ENCODE peak calls at places on chromosomes 13 and 19, in five cellular contexts. T is GM12878, W is HepG2, U is HCT116, Y is K562. V is an unnamed sample.

GRCh38 chr19:29523568-29523967 is 2.2 kb upstream of the VSTM2B start:
- DNase-seq in T (no peak), W (no peak), U (no peak), Y (no peak), V (no peak)

GRCh38 chr13:111279253-111279652 is 41.2 kb upstream of the TEX29 start:
- DNase-seq in T (no peak), W (no peak), U (no peak), Y (no peak), V (no peak)

GRCh38 chr19:10228925-10229324 is 2.2 kb downstream of the S1PR2 start:
- DNase-seq in T (no peak), W (peak), U (no peak), Y (peak), V (peak)

GRCh38 chr13:59399513-59399912 is 764.2 kb downstream of the DIAPH3 start:
- DNase-seq in T (no peak), W (no peak), U (no peak), Y (no peak), V (no peak)

GRCh38 chr19:9046694-9047093 is 36.5 kb upstream of the MUC16 start:
- DNase-seq in T (no peak), W (no peak), U (no peak), Y (no peak), V (no peak)

GRCh38 chr13:82947121-82948077 is 934.9 kb downstream of the SLITRK1 start:
- DNase-seq in T (no peak), W (no peak), U (no peak), Y (no peak), V (no peak)

GRCh38 chr19:14480695-14481069 is 5.5 kb upstream of the PTGER1 start:
- DNase-seq in T (no peak), W (no peak), U (no peak), Y (no peak), V (peak)

GRCh38 chr13:111518161-111518791 is 197.8 kb downstream of the TEX29 start:
- DNase-seq in T (no peak), W (no peak), U (no peak), Y (peak), V (no peak)

GRCh38 chr19:16073988-16074387 is 2.3 kb upstream of the TPM4 start:
- DNase-seq in T (no peak), W (no peak), U (no peak), Y (no peak), V (no peak)

GRCh38 chr13:19862511-19863313 is 737 bp downstream of the ZMYM5 start:
- DNase-seq in T (no peak), W (no peak), U (no peak), Y (peak), V (no peak)

GRCh38 chr13:76632388-76633044 is 253.7 kb downstream of the KCTD12 start:
- DNase-seq in T (no peak), W (no peak), U (no peak), Y (no peak), V (no peak)

GRCh38 chr13:45773944-45774343 is 71.8 kb downstream of the CBY2 start:
- DNase-seq in T (no peak), W (no peak), U (no peak), Y (no peak), V (no peak)

GRCh38 chr13:71290963-71291937 is 575.8 kb downstream of the DACH1 start:
- DNase-seq in T (peak), W (peak), U (no peak), Y (no peak), V (no peak)

GRCh38 chr13:81927347-81927746 is 1586.4 kb upstream of the SPRY2 start:
- DNase-seq in T (no peak), W (peak), U (no peak), Y (no peak), V (no peak)

GRCh38 chr13:52599853-52600603 is 42.2 kb upstream of the HNRNPA1L2 start:
- DNase-seq in T (no peak), W (no peak), U (no peak), Y (no peak), V (peak)

GRCh38 chr19:35073941-35074340 is 32.4 kb downstream of the HPN start:
- DNase-seq in T (no peak), W (no peak), U (no peak), Y (no peak), V (no peak)

GRCh38 chr19:27780367-27781065 is 1432.4 kb downstream of the UQCRFS1 start:
- DNase-seq in T (no peak), W (no peak), U (no peak), Y (no peak), V (no peak)

GRCh38 chr13:38775085-38775484 is 88.2 kb downstream of the FREM2 start:
- DNase-seq in T (no peak), W (no peak), U (no peak), Y (no peak), V (no peak)

GRCh38 chr13:37597477-37597876 is 1.1 kb downstream of the POSTN start:
- DNase-seq in T (no peak), W (no peak), U (no peak), Y (no peak), V (no peak)

GRCh38 chr19:35458821-35459391 is 10.8 kb downstream of the FFAR2 start:
- DNase-seq in T (peak), W (peak), U (no peak), Y (peak), V (no peak)

GRCh38 chr19:13055213-13056051 is 47.2 kb downstream of the LYL1 start:
- DNase-seq in T (no peak), W (no peak), U (no peak), Y (no peak), V (peak)

GRCh38 chr13:24178847-24179845 is 18.6 kb downstream of the SPATA13 start:
- DNase-seq in T (no peak), W (no peak), U (no peak), Y (no peak), V (no peak)

GRCh38 chr13:110023729-110024645 is 237.6 kb upstream of the IRS2 start:
- DNase-seq in T (no peak), W (no peak), U (no peak), Y (no peak), V (no peak)

GRCh38 chr19:7679017-7679720 is 1.5 kb upstream of the TRAPPC5 start:
- DNase-seq in T (no peak), W (peak), U (no peak), Y (peak), V (peak)

DNA sequence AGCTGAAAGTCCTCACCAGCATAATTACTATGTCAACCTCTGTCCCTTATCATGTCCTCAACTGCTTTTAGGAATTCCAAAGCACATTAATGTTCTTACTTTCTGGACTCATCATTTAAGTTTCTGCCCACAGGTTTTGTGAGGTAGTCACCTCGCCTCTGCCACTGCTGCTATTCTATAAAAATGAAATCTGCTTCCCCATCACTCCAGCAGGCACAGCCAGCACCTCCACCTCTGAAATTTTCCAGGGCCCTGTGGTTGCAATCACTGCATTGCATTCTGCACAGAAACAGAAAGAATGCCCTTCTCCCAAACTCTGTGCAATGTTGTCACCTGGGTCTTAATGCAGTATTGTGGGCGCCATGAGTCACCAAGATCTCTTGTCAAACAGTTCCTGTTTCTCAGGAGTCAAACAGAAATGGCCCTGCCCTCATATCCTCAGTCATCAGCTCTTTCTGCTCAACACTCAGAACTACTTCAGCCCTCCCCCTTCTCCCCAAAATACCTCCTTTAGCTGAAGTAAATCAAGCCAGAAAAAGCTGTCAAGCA is 529.2 kb upstream of the NBEA start:
- DNase-seq in T (no peak), W (no peak), U (no peak), Y (no peak), V (no peak)
- TF ChIP-seq ZBTB33 in T (no peak), W (no peak), U (no peak), Y (no peak), V (no peak)

GRCh38 chr13:42271337-42272114 is 426 bp upstream of the AKAP11 start:
- DNase-seq in T (peak), W (peak), U (peak), Y (peak), V (peak)

GRCh38 chr13:42270857-42271215 is 1.1 kb upstream of the AKAP11 start:
- DNase-seq in T (no peak), W (no peak), U (no peak), Y (no peak), V (no peak)

GRCh38 chr13:42272115-42272756 is at the start of gene AKAP11:
- DNase-seq in T (no peak), W (peak), U (no peak), Y (no peak), V (no peak)

GRCh38 chr13:42274386-42275097 is 2.6 kb downstream of the AKAP11 start:
- DNase-seq in T (no peak), W (no peak), U (no peak), Y (no peak), V (no peak)

GRCh38 chr13:42272776-42273175 is 824 bp downstream of the AKAP11 start:
- DNase-seq in T (no peak), W (no peak), U (no peak), Y (no peak), V (no peak)
- TF ChIP-seq ZBTB33 in T (no peak), W (no peak), U (no peak), Y (no peak), V (no peak)

GRCh38 chr13:100836696-100837095 is 162.1 kb upstream of the TMTC4 start:
- DNase-seq in T (no peak), W (no peak), U (no peak), Y (no peak), V (no peak)
- TF ChIP-seq ZBTB33 in T (no peak), W (no peak), U (no peak), Y (no peak), V (no peak)

GRCh38 chr13:21069561-21070004 is 8.2 kb upstream of the LATS2 start:
- DNase-seq in T (no peak), W (peak), U (no peak), Y (no peak), V (no peak)
- TF ChIP-seq ZBTB33 in T (no peak), W (no peak), U (no peak), Y (no peak), V (no peak)

GRCh38 chr19:18709546-18709945 is 26.1 kb downstream of the CRTC1 start:
- DNase-seq in T (no peak), W (no peak), U (no peak), Y (no peak), V (peak)

GRCh38 chr19:18710986-18711751 is 27.7 kb downstream of the CRTC1 start:
- DNase-seq in T (no peak), W (no peak), U (no peak), Y (no peak), V (peak)

GRCh38 chr19:18710186-18710585 is 26.7 kb downstream of the CRTC1 start:
- DNase-seq in T (no peak), W (no peak), U (no peak), Y (no peak), V (peak)

GRCh38 chr19:18711893-18712292 is 28.4 kb downstream of the CRTC1 start:
- DNase-seq in T (no peak), W (no peak), U (no peak), Y (no peak), V (no peak)

DNA sequence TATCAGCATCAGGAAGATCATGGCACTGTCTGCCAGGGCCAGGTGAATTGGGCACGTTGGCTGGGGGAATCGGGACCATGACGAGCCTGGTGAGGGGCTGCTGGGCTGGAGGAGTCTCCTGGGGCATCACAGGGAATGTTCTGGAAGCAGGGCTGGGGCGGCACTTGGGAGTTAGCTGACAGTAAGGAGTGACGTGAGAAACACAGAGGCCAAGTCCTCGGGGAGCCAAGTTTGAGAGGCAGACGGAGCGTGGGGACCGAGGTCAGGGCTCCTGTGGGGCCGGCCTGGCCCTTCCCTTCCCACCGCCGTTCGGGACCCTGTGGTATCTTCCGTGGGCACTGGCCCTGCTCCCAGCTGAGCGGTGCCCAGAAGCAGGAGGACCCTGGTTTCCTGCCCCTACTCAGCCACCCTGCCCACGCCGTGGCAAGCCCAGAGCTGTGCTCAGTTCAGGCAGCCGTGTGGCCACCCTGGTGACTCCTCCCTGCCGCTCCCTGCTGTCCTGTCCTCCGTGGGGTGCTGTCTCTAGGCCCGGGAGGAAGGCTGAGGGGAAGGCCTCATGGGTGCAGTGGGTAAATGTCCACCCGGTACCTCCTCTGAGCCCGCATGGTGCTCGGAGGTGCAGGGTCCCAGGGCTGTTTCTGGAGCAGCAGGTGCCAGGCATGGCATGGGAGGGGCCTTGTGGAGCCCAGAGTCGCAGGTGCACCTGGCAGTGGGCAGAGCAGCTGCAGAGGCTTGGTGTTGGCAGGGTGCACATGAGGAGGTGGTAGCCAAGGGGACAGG is 25.2 kb downstream of the CRTC1 start:
- DNase-seq in T (no peak), W (no peak), U (no peak), Y (no peak), V (peak)
- TF ChIP-seq ZBTB33 in T (no peak), W (no peak), U (no peak), Y (no peak), V (no peak)

DNA sequence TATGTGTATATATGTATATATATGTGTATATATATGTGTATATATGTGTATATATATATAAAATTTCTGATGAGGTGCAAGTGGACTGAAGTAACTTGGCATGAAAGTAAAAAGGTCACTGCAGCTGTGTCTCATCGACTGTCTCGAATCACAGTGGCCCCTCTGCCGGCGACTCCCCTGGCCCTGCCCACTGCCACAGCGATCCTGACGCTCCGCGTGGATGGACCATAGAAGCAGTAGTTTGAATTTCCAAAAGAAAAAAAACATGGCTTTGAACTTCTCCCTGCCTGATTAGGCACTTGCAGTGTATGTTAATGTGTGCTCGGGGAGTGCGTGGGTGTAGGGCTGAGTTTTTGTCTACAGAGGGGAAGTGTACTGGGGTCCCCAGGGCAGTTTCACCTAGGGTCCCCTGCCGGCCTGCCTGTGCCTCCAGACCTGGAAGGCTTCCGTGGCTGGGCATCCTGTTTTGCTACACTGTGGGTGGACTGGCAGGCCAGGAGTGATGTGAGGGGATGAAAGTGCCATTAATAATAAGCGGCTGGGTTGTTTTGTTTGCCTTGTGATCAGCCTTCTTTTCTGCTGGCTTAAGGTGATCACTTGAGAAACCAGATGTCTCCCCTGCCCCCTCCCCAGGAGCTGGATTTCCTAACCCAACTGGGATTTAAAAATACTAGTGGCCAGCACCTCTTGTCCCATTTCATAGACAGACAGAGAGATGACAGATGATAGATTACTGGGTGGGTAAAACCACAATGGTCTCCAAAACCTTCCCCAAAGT is 10.7 kb downstream of the ZIC5 start:
- DNase-seq in T (no peak), W (no peak), U (no peak), Y (no peak), V (no peak)
- TF ChIP-seq ZBTB33 in T (no peak), W (no peak), U (no peak), Y (no peak), V (no peak)

GRCh38 chr13:95404141-95404882 is 103.1 kb upstream of the ABCC4 start:
- DNase-seq in T (peak), W (peak), U (peak), Y (peak), V (peak)

GRCh38 chr13:95403349-95404140 is 102.3 kb upstream of the ABCC4 start:
- DNase-seq in T (no peak), W (no peak), U (no peak), Y (no peak), V (no peak)
- TF ChIP-seq ZBTB33 in T (no peak), W (no peak), U (no peak), Y (no peak), V (no peak)

DNA sequence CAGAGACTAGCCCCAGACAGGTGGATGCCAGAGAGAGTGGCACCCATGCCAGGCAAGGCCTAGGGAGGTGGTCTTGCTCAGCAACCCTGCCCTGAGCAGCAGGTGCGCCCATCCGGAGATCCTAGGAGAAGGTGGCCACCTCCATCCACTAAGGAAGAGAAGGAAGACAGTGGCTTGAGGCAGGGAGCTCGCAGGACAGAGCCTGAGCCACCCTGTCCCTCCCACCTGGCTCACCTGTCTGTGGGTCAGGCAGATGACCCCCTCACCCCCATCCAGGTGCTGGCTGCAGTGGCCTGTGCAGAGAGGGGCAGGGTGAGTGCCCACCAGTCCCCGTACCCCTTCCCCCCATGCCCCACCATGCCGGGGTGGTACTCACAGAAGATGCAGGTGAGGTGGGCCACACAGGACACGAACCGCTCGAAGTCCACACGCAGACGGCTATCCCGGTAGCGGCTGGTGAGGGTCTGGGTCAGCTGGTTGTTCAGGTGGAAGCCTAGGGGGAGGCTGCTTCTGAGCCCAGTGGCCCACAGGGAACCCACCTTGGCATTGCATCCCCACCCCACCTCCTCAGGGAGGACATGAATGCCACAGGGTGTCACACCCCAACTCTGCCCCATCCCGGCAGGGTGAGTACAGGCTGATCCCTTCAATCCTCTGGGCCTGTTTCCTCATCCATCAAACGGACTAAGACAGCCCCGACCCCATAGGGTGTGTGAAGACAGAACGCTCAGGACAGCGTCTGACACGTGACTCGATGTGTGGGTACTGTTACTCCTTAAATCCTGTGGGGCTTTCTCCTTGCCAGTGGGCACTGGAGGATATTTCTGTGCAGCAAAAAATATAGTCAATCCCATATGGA is 13.3 kb downstream of the CAPN12 start:
- DNase-seq in T (no peak), W (no peak), U (no peak), Y (no peak), V (no peak)
- TF ChIP-seq ZBTB33 in T (no peak), W (no peak), U (no peak), Y (no peak), V (no peak)

GRCh38 chr19:45076851-45077730 is 813 bp upstream of the ZNF296 start:
- DNase-seq in T (no peak), W (no peak), U (no peak), Y (no peak), V (no peak)

GRCh38 chr19:45075215-45076028 is 856 bp downstream of the ZNF296 start:
- DNase-seq in T (peak), W (peak), U (peak), Y (peak), V (no peak)

GRCh38 chr19:45074744-45075143 is 1.5 kb downstream of the ZNF296 start:
- DNase-seq in T (no peak), W (no peak), U (no peak), Y (no peak), V (no peak)

GRCh38 chr19:45078390-45079062 is 534 bp upstream of the GEMIN7 start:
- DNase-seq in T (no peak), W (no peak), U (no peak), Y (no peak), V (no peak)

DNA sequence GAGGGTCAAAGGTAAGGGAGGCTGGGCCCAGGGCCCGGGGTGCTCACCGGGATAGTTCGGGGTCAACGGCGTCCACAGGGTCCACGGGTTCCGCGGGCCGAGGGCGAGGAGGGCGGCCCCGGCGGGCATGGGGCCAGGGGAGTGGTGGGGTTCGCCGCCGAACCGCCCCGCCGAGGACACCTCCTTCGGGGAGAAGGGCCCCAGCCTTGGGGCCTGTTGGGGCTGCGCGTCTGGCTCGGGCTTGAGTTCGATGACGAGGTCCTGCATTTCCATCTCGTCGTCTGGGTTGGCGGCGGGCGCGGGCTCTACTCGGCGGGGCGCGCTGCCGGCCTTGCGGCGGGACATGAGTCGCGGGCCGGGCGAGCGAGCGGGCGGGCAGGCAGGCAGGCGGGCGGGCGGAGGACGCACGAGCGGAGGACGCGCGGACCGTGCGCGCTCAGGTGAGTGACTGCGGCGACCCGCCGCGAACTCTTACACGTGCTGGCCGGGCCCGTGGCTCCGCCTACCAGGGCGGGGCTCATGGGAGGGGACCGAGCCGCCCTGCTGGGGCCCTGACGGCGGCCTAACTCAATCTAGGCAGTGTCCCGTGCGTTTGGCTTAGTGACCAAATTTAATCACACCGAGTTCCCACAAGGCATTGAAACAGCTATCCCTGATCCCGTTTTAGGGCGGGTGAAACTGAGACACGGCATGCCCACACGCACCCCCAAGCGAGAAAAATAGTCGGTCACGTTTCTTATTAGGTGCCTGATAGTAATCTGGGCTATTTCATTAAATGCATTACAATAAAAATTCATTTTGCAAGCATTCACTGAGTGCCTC is at the start of gene ZNF296:
- DNase-seq in T (no peak), W (peak), U (peak), Y (peak), V (no peak)
- TF ChIP-seq ZBTB33 in T (no peak), W (no peak), U (no peak), Y (no peak), V (no peak)

V was measured in SK-N-SH.